ENCODE peak calls at places on chromosomes 2 and 18, in six cellular contexts. D, Z, Y, C, B and N are unnamed samples.

GRCh38 chr2:148984449-148984848 is 54.0 kb upstream of the LYPD6B start:
- DNase-seq in D (no peak), Z (no peak), Y (no peak), C (no peak), B (no peak), N (no peak)

GRCh38 chr2:179614121-179614520 is 247.3 kb downstream of the ZNF385B start:
- DNase-seq in D (no peak), Z (no peak), Y (no peak), C (no peak), B (no peak), N (no peak)

GRCh38 chr2:72719416-72719815 is 106.4 kb downstream of the EXOC6B start:
- DNase-seq in D (no peak), Z (no peak), Y (no peak), C (no peak), B (no peak), N (no peak)

GRCh38 chr2:86078801-86079545 is 26.7 kb downstream of the POLR1A start:
- DNase-seq in D (no peak), Z (no peak), Y (no peak), C (peak; percentile 28), B (no peak), N (no peak)

GRCh38 chr2:187372213-187372612 is 75.8 kb downstream of the CALCRL start:
- DNase-seq in D (no peak), Z (no peak), Y (no peak), C (no peak), B (no peak), N (no peak)

GRCh38 chr2:240932724-240933047 is 26.6 kb downstream of the CROCC2 start:
- DNase-seq in D (peak; percentile 58), Z (no peak), Y (no peak), C (peak; percentile 2), B (peak; percentile 63), N (no peak)

GRCh38 chr2:135052997-135053474 is 944 bp downstream of the RAB3GAP1 start:
- DNase-seq in D (peak; percentile 80), Z (no peak), Y (no peak), C (peak; percentile 4), B (no peak), N (no peak)

GRCh38 chr18:55509631-55510372 is 78.2 kb downstream of the TCF4 start:
- DNase-seq in D (no peak), Z (no peak), Y (no peak), C (no peak), B (no peak), N (no peak)

GRCh38 chr2:32711219-32711618 is 83.4 kb downstream of the TTC27 start:
- DNase-seq in D (no peak), Z (no peak), Y (no peak), C (no peak), B (no peak), N (no peak)

GRCh38 chr18:63264871-63265270 is 54.7 kb downstream of the BCL2 start:
- DNase-seq in D (no peak), Z (peak; percentile 79), Y (no peak), C (no peak), B (no peak), N (no peak)

GRCh38 chr18:58315041-58315440 is 271.0 kb downstream of the NEDD4L start:
- DNase-seq in D (no peak), Z (no peak), Y (no peak), C (no peak), B (no peak), N (no peak)

GRCh38 chr2:168912466-168913170 is 11.5 kb downstream of the G6PC2 start:
- DNase-seq in D (no peak), Z (no peak), Y (no peak), C (no peak), B (peak; percentile 69), N (no peak)

GRCh38 chr18:55593888-55594287 is 5.9 kb upstream of the TCF4 start:
- DNase-seq in D (no peak), Z (no peak), Y (no peak), C (no peak), B (no peak), N (no peak)

GRCh38 chr2:233976690-233977294 is 59.6 kb downstream of the TRPM8 start:
- DNase-seq in D (no peak), Z (no peak), Y (no peak), C (no peak), B (no peak), N (no peak)